ENCODE peak calls at places on chromosomes 1 and 21, in four cellular contexts. W is HepG2, Y is K562, R is HCT116. B is an unnamed sample.

GRCh38 chr21:43985690-43986251 is 26.3 kb upstream of the TRAPPC10 start:
- DNase-seq in R (no peak), Y (peak), W (no peak), B (no peak)

GRCh38 chr1:177274687-177275211 is 104.0 kb downstream of the BRINP2 start:
- DNase-seq in R (no peak), W (no peak), Y (no peak), B (no peak)

GRCh38 chr1:214044438-214045214 is 56.9 kb downstream of the PROX1 start:
- DNase-seq in Y (no peak), W (peak), R (no peak), B (no peak)

GRCh38 chr21:33279330-33279820 is 13.2 kb downstream of the IL10RB start:
- DNase-seq in Y (no peak), W (no peak), R (no peak), B (no peak)

GRCh38 chr1:226403522-226404034 is 4.3 kb downstream of the PARP1 start:
- DNase-seq in W (no peak), Y (peak), R (no peak), B (no peak)

GRCh38 chr1:10716840-10717239 is 79.6 kb downstream of the CASZ1 start:
- DNase-seq in R (no peak), W (no peak), Y (no peak), B (no peak)

GRCh38 chr1:170305777-170306299 is 160.1 kb downstream of the NTMT2 start:
- DNase-seq in W (no peak), Y (no peak), R (no peak), B (no peak)

GRCh38 chr1:7454052-7454815 is 316.9 kb upstream of the VAMP3 start:
- DNase-seq in W (no peak), Y (no peak), R (no peak), B (no peak)

GRCh38 chr1:214327519-214327918 is 46.6 kb downstream of the SMYD2 start:
- DNase-seq in W (no peak), Y (no peak), R (no peak), B (no peak)

GRCh38 chr1:59237905-59238304 is 59.0 kb upstream of the FGGY start:
- DNase-seq in Y (no peak), W (no peak), R (no peak), B (no peak)

GRCh38 chr1:75785320-75785963 is 614 bp upstream of the RABGGTB start:
- DNase-seq in Y (no peak), W (no peak), R (no peak), B (no peak)

GRCh38 chr1:178679237-178679636 is 45.8 kb upstream of the RALGPS2 start:
- DNase-seq in W (no peak), R (no peak), Y (no peak), B (no peak)

GRCh38 chr1:24900486-24900849 is 29.6 kb downstream of the RUNX3 start:
- DNase-seq in W (no peak), R (no peak), Y (no peak), B (no peak)

GRCh38 chr1:157154940-157155514 is 16.8 kb upstream of the ETV3 start:
- DNase-seq in R (no peak), Y (peak), W (peak), B (no peak)

GRCh38 chr1:175935566-175936115 is 192.2 kb upstream of the TNR start:
- DNase-seq in R (no peak), Y (no peak), W (no peak), B (no peak)

GRCh38 chr1:229863651-229864545 is 203.1 kb upstream of the GALNT2 start:
- DNase-seq in W (no peak), Y (no peak), R (no peak), B (no peak)

GRCh38 chr1:37243368-37244082 is 209.2 kb upstream of the GRIK3 start:
- DNase-seq in R (no peak), W (no peak), Y (no peak), B (no peak)

GRCh38 chr1:231808990-231809389 is 182.4 kb downstream of the DISC1 start:
- DNase-seq in W (no peak), Y (no peak), R (no peak), B (no peak)

GRCh38 chr1:159928491-159929050 is 3.3 kb upstream of the TAGLN2 start:
- DNase-seq in R (no peak), Y (no peak), W (no peak), B (no peak)

GRCh38 chr1:5423109-5423508 is 569.1 kb downstream of the NPHP4 start:
- DNase-seq in W (no peak), Y (no peak), R (no peak), B (no peak)

GRCh38 chr21:38319781-38320180 is 63.0 kb downstream of the KCNJ15 start:
- DNase-seq in R (no peak), Y (no peak), W (no peak), B (no peak)

GRCh38 chr1:230212405-230212936 is 145.4 kb downstream of the GALNT2 start:
- DNase-seq in R (no peak), W (no peak), Y (no peak), B (no peak)

GRCh38 chr1:204123376-204123775 is 28.5 kb downstream of the ETNK2 start:
- DNase-seq in W (no peak), Y (peak), R (no peak), B (no peak)

GRCh38 chr1:16625497-16626408 is 12.4 kb upstream of the NBPF1 start:
- DNase-seq in W (no peak), Y (peak), R (no peak), B (no peak)

GRCh38 chr1:96559707-96560588 is 161.6 kb upstream of the PTBP2 start:
- DNase-seq in W (no peak), Y (no peak), R (no peak), B (peak)

GRCh38 chr1:110682898-110683297 is 8.2 kb upstream of the KCNA3 start:
- DNase-seq in R (no peak), Y (no peak), W (no peak), B (no peak)

GRCh38 chr1:183327429-183328290 is 90.5 kb downstream of the NMNAT2 start:
- DNase-seq in W (no peak), R (no peak), Y (no peak), B (no peak)

DNA sequence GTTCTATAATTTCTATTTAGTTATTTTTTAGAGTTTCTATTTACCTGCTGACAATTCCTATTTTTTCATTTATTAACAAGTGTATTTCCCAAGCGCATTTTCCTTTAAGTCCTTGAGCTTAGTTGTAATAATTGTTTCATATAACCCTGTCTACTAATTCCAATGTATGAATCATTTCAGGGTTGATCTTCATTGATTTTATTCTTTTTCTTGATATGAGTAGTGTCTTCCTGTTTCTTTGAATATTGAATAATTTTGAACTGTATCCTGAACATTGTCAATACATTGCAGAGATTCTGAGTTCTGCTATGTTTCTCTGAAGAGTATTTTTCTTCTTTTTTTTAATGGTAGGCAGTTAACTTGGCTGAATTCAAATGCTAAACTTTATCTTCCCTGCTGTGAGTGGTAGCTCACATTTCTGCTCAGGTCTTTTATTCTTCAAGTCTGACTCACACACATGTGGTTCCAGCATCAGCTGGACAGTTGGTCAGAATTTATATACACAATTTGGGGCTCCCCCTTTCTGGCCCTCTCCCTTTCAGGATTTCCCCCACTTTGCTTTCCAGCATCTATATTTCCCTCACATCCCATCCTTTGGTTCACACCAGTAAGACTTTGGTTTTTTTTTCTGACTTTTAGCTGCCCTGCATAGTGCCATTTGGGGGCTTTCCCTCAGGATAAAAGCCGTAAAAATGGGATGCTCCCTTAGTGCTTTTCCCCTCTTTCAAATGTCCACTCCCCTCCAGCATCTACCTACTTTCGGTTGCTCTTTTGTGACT is 54.4 kb upstream of the WDR26 start:
- DNase-seq in W (no peak), R (no peak), Y (no peak), B (no peak)
- TF ChIP-seq TCF7L2 in W (no peak), R (no peak), Y (no peak), B (no peak)

DNA sequence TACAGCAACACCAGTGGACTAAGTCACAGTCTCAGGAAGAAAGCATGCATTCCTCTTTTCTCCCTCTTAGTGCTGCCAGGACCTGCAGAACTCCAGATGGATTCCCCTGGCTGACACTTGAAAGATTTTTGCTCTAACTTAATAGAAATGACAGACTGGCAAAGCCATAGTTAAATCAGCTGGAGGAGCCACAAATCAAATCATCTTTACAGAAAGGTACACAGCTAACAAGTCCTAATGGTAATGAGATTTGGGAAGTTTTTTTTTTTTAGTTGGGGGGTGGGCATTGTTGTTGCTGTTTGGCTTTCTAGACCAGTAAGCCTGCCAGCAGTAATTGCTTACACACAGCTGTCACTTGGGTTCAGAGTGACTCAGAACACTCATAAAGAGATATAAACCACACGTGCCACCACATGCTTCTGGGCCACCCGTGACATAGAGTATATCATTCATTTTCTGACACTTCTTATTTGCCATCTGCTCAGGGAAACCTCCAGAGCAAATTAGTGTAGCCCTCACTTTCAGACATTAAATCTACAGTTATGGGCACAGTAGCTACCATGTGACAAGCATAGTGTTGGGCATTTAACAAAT is 72.4 kb downstream of the FH start:
- DNase-seq in W (no peak), R (no peak), Y (no peak), B (no peak)
- TF ChIP-seq REST in W (no peak), R (no peak), Y (no peak), B (no peak)

DNA sequence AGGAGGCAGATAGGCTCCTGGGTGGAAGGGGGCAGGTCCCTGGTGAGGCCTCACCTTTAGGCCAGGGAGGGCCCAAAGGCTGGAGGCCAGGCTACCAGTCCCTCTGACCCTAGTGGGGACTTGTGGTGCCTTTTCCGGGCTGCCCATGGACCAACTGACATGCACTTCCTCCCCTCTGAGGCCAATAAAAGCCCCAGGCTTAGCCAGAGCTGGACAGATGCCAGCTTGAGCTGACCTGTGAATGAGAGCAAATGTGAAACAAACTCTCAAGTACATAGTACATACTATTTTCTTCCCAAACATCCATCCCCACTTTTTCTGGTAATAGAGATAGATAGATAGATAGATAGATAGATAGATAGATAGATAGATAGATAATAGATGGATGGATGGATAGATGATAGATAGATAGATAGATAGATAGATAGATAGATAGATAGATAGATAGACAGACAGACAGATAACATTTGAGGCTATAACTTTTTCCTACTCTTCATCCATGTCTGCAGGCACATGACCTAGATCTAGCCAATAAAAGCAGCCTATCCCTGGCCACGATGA is 9.1 kb upstream of the CTTNBP2NL start:
- DNase-seq in W (no peak), R (no peak), Y (no peak), B (no peak)
- TF ChIP-seq TCF7L2 in W (no peak), R (no peak), Y (no peak), B (no peak)

GRCh38 chr1:202811296-202812175 is 782 bp downstream of the PCAT6 start:
- DNase-seq in W (peak), Y (peak), R (no peak), B (no peak)

GRCh38 chr1:202812176-202813026 is 1.6 kb downstream of the PCAT6 start:
- DNase-seq in R (no peak), W (peak), Y (no peak), B (no peak)

GRCh38 chr1:202810193-202810614 is 550 bp upstream of the PCAT6 start:
- DNase-seq in W (no peak), R (no peak), Y (no peak), B (no peak)

GRCh38 chr1:202809597-202810159 is 1.1 kb upstream of the PCAT6 start:
- DNase-seq in R (no peak), W (no peak), Y (no peak), B (no peak)

DNA sequence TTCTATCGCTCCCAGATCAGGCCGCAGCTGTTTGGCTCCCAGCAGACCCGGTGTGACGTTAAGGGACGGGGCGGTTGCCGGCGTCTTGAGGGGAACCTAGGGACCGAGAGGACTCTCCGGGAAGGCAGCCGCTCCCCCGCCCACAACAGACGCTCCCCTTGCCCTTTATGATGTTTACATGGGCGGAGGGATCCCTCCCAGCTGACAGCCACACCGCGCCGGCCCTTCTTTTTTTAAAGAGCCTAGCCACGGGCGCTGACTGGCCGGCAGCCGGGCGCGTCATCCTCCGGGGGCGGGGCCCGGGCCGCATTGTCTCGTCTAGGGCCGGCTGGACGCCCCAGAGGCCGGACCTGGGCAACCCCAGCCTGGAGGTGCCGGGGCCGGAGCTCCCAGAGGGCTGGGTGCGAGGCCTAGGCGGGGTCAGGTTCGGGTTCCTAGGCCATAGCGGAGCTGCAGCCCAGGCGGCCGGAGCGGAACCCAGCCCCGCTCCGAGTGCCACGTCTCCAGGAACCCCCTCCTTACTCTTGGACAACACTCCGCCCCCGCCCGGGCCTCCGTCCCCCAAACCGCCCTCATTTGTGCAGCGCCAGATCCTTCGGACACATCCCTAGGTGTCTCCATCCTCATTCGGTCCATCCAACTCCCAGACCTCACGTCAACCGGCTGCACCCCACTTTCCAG is at the start of gene PCAT6:
- DNase-seq in Y (peak), W (peak), R (peak), B (peak)
- TF ChIP-seq REST in Y (no peak), W (no peak), R (no peak), B (peak)

GRCh38 chr1:22184892-22185612 is 42.2 kb upstream of the WNT4 start:
- DNase-seq in W (peak), Y (no peak), R (no peak), B (no peak)
- TF ChIP-seq TCF7L2 in W (no peak), Y (no peak), R (no peak), B (no peak)

GRCh38 chr1:212157252-212157651 is 121.7 kb downstream of the DTL start:
- DNase-seq in R (no peak), Y (peak), W (no peak), B (no peak)

GRCh38 chr1:212162635-212163034 is 122.6 kb upstream of the PPP2R5A start:
- DNase-seq in W (no peak), R (no peak), Y (no peak), B (no peak)

GRCh38 chr1:212155219-212155618 is 119.7 kb downstream of the DTL start:
- DNase-seq in R (no peak), W (no peak), Y (no peak), B (no peak)

GRCh38 chr1:212161231-212161781 is 123.9 kb upstream of the PPP2R5A start:
- DNase-seq in R (peak), Y (peak), W (no peak), B (no peak)

DNA sequence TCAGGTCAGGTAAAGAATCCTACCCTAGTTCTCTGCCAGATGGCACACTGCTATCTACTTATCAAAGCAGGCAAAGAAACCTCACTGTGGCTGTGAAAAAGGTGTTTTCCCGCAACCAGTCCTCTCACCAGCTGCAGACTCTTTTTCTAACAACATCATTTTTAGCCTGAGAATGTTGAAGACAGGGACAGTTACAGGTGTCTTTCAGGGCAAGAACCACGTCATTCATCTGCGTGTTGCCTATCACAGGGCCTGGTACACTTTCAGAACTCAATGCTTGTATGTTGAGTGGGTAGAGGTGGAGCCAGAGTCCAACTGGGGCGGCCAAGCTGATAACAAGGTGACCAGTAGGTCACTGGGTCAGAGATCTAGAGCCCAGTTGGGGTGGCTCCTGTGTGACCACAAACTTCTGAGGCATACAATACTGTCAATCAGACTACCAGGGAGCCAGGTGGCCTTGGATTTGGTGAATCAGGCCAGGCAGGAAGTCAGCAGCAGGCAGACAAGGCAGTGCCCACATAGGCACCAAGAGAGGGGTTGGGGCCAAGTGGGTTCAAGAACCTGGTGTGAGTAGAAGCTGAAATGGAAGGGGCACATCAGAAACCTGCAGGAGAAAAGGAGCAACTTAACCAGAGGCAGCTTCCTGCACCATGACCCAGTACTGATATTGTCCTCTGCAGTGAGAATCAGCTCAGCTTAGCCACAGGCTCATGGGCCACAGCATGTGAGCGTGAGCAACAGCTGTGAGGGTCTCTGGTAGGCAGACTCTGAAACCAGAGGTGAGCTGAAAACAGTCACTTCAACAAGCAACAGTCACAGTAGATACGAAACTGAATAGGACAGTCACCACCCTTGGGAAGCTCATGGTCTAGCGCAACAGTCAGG is 123.6 kb downstream of the DTL start:
- DNase-seq in Y (peak), R (no peak), W (peak), B (no peak)
- TF ChIP-seq REST in Y (no peak), R (no peak), W (no peak), B (no peak)

DNA sequence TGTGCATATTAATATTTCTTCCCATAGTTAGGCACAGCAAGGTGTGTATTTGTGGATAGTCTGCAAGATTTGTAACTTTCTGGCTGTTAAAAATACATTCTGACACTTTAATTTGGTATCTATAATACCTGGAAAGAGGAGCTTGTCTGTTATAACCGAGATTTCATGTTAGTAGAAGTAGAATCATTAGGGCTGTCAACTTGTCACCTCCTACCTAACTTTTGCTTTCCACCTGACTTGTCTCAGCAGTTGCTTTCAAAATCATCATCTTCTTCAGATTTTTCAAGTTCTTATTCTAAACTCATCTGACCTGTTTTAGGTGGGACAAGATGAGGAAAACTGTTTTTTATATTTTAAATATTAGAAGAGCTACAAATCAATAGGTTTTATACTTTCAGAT is 11.0 kb downstream of the RWDD3 start:
- DNase-seq in W (no peak), Y (no peak), R (no peak), B (no peak)
- TF ChIP-seq TCF7L2 in W (no peak), Y (no peak), R (no peak), B (no peak)